ENCODE peak calls at places on chromosomes 13 and 19, in seven cellular contexts. One of them, this sample, is unnamed.

GRCh38 chr13:102580552-102581169 is 16.1 kb upstream of the TPP2 start:
- DNase-seq in Karpas-422: peak
- DNase-seq in tibial artery: no peak
- DNase-seq in IMR-90: peak
- DNase-seq in ovary: no peak
- DNase-seq in effector memory CD4-positive, alpha-beta T cell: peak
- DNase-seq in H9: no peak
- DNase-seq in this sample: peak

GRCh38 chr13:26186995-26187394 is 35.1 kb downstream of the RNF6 start:
- DNase-seq in IMR-90: no peak
- DNase-seq in effector memory CD4-positive, alpha-beta T cell: no peak
- DNase-seq in ovary: no peak
- DNase-seq in H9: peak
- DNase-seq in tibial artery: no peak
- DNase-seq in Karpas-422: no peak
- DNase-seq in this sample: no peak

GRCh38 chr13:68988176-68988575 is 1119.5 kb upstream of the ATXN8OS start:
- DNase-seq in H9: no peak
- DNase-seq in tibial artery: no peak
- DNase-seq in ovary: no peak
- DNase-seq in Karpas-422: no peak
- DNase-seq in effector memory CD4-positive, alpha-beta T cell: no peak
- DNase-seq in IMR-90: no peak
- DNase-seq in this sample: no peak

GRCh38 chr19:8334458-8335342 is 8.4 kb downstream of the KANK3 start:
- DNase-seq in effector memory CD4-positive, alpha-beta T cell: no peak
- DNase-seq in H9: peak
- DNase-seq in Karpas-422: no peak
- DNase-seq in ovary: peak
- DNase-seq in tibial artery: no peak
- DNase-seq in IMR-90: peak
- DNase-seq in this sample: peak

GRCh38 chr13:73074101-73074500 is 15.3 kb downstream of the KLF5 start:
- DNase-seq in tibial artery: no peak
- DNase-seq in H9: no peak
- DNase-seq in Karpas-422: no peak
- DNase-seq in effector memory CD4-positive, alpha-beta T cell: no peak
- DNase-seq in ovary: no peak
- DNase-seq in IMR-90: peak
- DNase-seq in this sample: no peak

GRCh38 chr13:84433024-84433423 is 550.8 kb upstream of the SLITRK1 start:
- DNase-seq in tibial artery: no peak
- DNase-seq in H9: no peak
- DNase-seq in ovary: no peak
- DNase-seq in IMR-90: peak
- DNase-seq in effector memory CD4-positive, alpha-beta T cell: no peak
- DNase-seq in Karpas-422: no peak
- DNase-seq in this sample: no peak

GRCh38 chr13:84279166-84279565 is 396.9 kb upstream of the SLITRK1 start:
- DNase-seq in IMR-90: peak
- DNase-seq in tibial artery: no peak
- DNase-seq in ovary: no peak
- DNase-seq in Karpas-422: no peak
- DNase-seq in effector memory CD4-positive, alpha-beta T cell: no peak
- DNase-seq in H9: no peak
- DNase-seq in this sample: no peak

GRCh38 chr19:50564229-50565105 is 3.8 kb downstream of the LRRC4B start:
- DNase-seq in Karpas-422: no peak
- DNase-seq in tibial artery: no peak
- DNase-seq in H9: no peak
- DNase-seq in IMR-90: no peak
- DNase-seq in ovary: no peak
- DNase-seq in effector memory CD4-positive, alpha-beta T cell: no peak
- DNase-seq in this sample: no peak

GRCh38 chr13:50370303-50370950 is 355.2 kb downstream of the KCNRG start:
- DNase-seq in Karpas-422: peak
- DNase-seq in effector memory CD4-positive, alpha-beta T cell: no peak
- DNase-seq in ovary: no peak
- DNase-seq in IMR-90: no peak
- DNase-seq in H9: no peak
- DNase-seq in tibial artery: no peak
- DNase-seq in this sample: no peak

GRCh38 chr19:28242317-28242927 is 970.5 kb downstream of the UQCRFS1 start:
- DNase-seq in H9: peak
- DNase-seq in IMR-90: no peak
- DNase-seq in ovary: no peak
- DNase-seq in tibial artery: no peak
- DNase-seq in effector memory CD4-positive, alpha-beta T cell: no peak
- DNase-seq in Karpas-422: peak
- DNase-seq in this sample: peak

GRCh38 chr19:10227215-10227971 is 3.7 kb downstream of the S1PR2 start:
- DNase-seq in IMR-90: no peak
- DNase-seq in tibial artery: peak
- DNase-seq in Karpas-422: peak
- DNase-seq in H9: peak
- DNase-seq in effector memory CD4-positive, alpha-beta T cell: no peak
- DNase-seq in ovary: peak
- DNase-seq in this sample: peak

GRCh38 chr19:7986321-7987083 is 18.9 kb downstream of the ELAVL1 start:
- DNase-seq in effector memory CD4-positive, alpha-beta T cell: no peak
- DNase-seq in Karpas-422: no peak
- DNase-seq in ovary: no peak
- DNase-seq in tibial artery: no peak
- DNase-seq in IMR-90: peak
- DNase-seq in H9: no peak
- DNase-seq in this sample: no peak

GRCh38 chr13:103299079-103299478 is 232.9 kb upstream of the SLC10A2 start:
- DNase-seq in tibial artery: no peak
- DNase-seq in effector memory CD4-positive, alpha-beta T cell: no peak
- DNase-seq in H9: peak
- DNase-seq in ovary: no peak
- DNase-seq in Karpas-422: no peak
- DNase-seq in IMR-90: no peak
- DNase-seq in this sample: no peak

GRCh38 chr19:543912-544608 is at the start of gene GZMM:
- DNase-seq in tibial artery: no peak
- DNase-seq in effector memory CD4-positive, alpha-beta T cell: peak
- DNase-seq in IMR-90: no peak
- DNase-seq in H9: peak
- DNase-seq in Karpas-422: peak
- DNase-seq in ovary: no peak
- DNase-seq in this sample: no peak

GRCh38 chr19:510606-511100 is 3.4 kb downstream of the TPGS1 start:
- DNase-seq in ovary: peak
- DNase-seq in Karpas-422: peak
- DNase-seq in IMR-90: peak
- DNase-seq in tibial artery: no peak
- DNase-seq in H9: peak
- DNase-seq in effector memory CD4-positive, alpha-beta T cell: peak
- DNase-seq in this sample: peak

GRCh38 chr19:16371540-16371986 is 46.9 kb downstream of the KLF2 start:
- DNase-seq in H9: no peak
- DNase-seq in IMR-90: no peak
- DNase-seq in tibial artery: no peak
- DNase-seq in effector memory CD4-positive, alpha-beta T cell: peak
- DNase-seq in Karpas-422: no peak
- DNase-seq in ovary: peak
- DNase-seq in this sample: no peak

GRCh38 chr13:45280751-45281634 is 60.0 kb downstream of the TPT1 start:
- DNase-seq in effector memory CD4-positive, alpha-beta T cell: no peak
- DNase-seq in ovary: peak
- DNase-seq in H9: peak
- DNase-seq in IMR-90: peak
- DNase-seq in tibial artery: peak
- DNase-seq in Karpas-422: peak
- DNase-seq in this sample: peak

GRCh38 chr13:43831088-43831487 is 44.3 kb upstream of the ENOX1 start:
- DNase-seq in ovary: no peak
- DNase-seq in IMR-90: peak
- DNase-seq in H9: no peak
- DNase-seq in effector memory CD4-positive, alpha-beta T cell: no peak
- DNase-seq in Karpas-422: no peak
- DNase-seq in tibial artery: no peak
- DNase-seq in this sample: no peak

GRCh38 chr13:19586904-19587634 is 25.7 kb upstream of the TPTE2 start:
- DNase-seq in Karpas-422: peak
- DNase-seq in ovary: no peak
- DNase-seq in IMR-90: peak
- DNase-seq in effector memory CD4-positive, alpha-beta T cell: peak
- DNase-seq in H9: no peak
- DNase-seq in tibial artery: no peak
- DNase-seq in this sample: peak

GRCh38 chr19:6271251-6271650 is 8.5 kb downstream of the MLLT1 start:
- DNase-seq in effector memory CD4-positive, alpha-beta T cell: no peak
- DNase-seq in tibial artery: no peak
- DNase-seq in H9: peak
- DNase-seq in ovary: peak
- DNase-seq in IMR-90: peak
- DNase-seq in Karpas-422: no peak
- DNase-seq in this sample: no peak

GRCh38 chr13:104006625-104007061 is 940.4 kb upstream of the SLC10A2 start:
- DNase-seq in Karpas-422: no peak
- DNase-seq in tibial artery: no peak
- DNase-seq in H9: no peak
- DNase-seq in effector memory CD4-positive, alpha-beta T cell: no peak
- DNase-seq in IMR-90: peak
- DNase-seq in ovary: no peak
- DNase-seq in this sample: peak

GRCh38 chr19:4284176-4284958 is 5.3 kb downstream of the SHD start:
- DNase-seq in effector memory CD4-positive, alpha-beta T cell: no peak
- DNase-seq in IMR-90: no peak
- DNase-seq in H9: peak
- DNase-seq in ovary: no peak
- DNase-seq in Karpas-422: peak
- DNase-seq in tibial artery: no peak
- DNase-seq in this sample: peak

GRCh38 chr13:72696590-72696989 is 30.8 kb downstream of the MZT1 start:
- DNase-seq in tibial artery: no peak
- DNase-seq in effector memory CD4-positive, alpha-beta T cell: no peak
- DNase-seq in H9: no peak
- DNase-seq in IMR-90: peak
- DNase-seq in ovary: no peak
- DNase-seq in Karpas-422: peak
- DNase-seq in this sample: no peak

GRCh38 chr19:49687150-49687549 is 2.2 kb upstream of the ADM5 start:
- DNase-seq in effector memory CD4-positive, alpha-beta T cell: no peak
- DNase-seq in Karpas-422: no peak
- DNase-seq in tibial artery: no peak
- DNase-seq in H9: no peak
- DNase-seq in ovary: no peak
- DNase-seq in IMR-90: no peak
- DNase-seq in this sample: no peak

GRCh38 chr19:37136118-37136517 is 36.4 kb downstream of the ZNF585A start:
- DNase-seq in IMR-90: no peak
- DNase-seq in ovary: no peak
- DNase-seq in H9: no peak
- DNase-seq in tibial artery: no peak
- DNase-seq in effector memory CD4-positive, alpha-beta T cell: no peak
- DNase-seq in Karpas-422: no peak
- DNase-seq in this sample: no peak

GRCh38 chr19:17560205-17560595 is 4.8 kb downstream of the COLGALT1 start:
- DNase-seq in Karpas-422: no peak
- DNase-seq in tibial artery: no peak
- DNase-seq in effector memory CD4-positive, alpha-beta T cell: no peak
- DNase-seq in ovary: no peak
- DNase-seq in H9: no peak
- DNase-seq in IMR-90: peak
- DNase-seq in this sample: no peak

GRCh38 chr19:13920940-13921744 is 15.1 kb downstream of the CC2D1A start:
- DNase-seq in effector memory CD4-positive, alpha-beta T cell: no peak
- DNase-seq in Karpas-422: peak
- DNase-seq in IMR-90: peak
- DNase-seq in ovary: no peak
- DNase-seq in tibial artery: no peak
- DNase-seq in H9: peak
- DNase-seq in this sample: peak

GRCh38 chr13:32838985-32839384 is 177.2 kb upstream of the KL start:
- DNase-seq in IMR-90: peak
- DNase-seq in H9: no peak
- DNase-seq in effector memory CD4-positive, alpha-beta T cell: no peak
- DNase-seq in tibial artery: no peak
- DNase-seq in ovary: no peak
- DNase-seq in Karpas-422: no peak
- DNase-seq in this sample: peak

DNA sequence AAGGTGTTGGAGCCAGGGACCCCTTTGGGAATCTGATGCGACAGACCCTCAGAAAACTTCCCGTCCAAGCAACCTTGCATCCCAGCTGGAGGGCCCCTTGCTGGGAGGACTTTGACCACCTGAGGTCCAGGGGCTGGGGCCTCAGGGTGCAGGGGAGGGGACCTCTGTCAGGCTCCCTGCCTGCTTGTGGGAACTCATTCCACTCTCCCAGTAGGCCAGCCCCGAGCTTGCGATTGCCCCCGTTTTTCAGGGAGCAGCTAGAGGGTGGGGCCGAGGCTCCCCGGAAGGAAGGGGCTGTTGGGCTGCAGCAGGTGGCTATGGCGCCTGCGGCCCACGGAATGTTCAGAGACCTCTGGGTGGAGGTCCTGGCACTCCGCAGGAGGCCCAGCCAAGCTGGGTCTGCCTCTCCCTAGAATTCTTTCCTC is 2.8 kb downstream of the GNA11 start:
- DNase-seq in tibial artery: no peak
- DNase-seq in ovary: no peak
- DNase-seq in effector memory CD4-positive, alpha-beta T cell: no peak
- DNase-seq in Karpas-422: no peak
- DNase-seq in IMR-90: no peak
- DNase-seq in H9: no peak
- DNase-seq in this sample: no peak
- H3K27ac ChIP-seq in tibial artery: peak
- H3K27ac ChIP-seq in ovary: peak
- H3K27ac ChIP-seq in effector memory CD4-positive, alpha-beta T cell: no peak
- H3K27ac ChIP-seq in Karpas-422: no peak
- H3K27ac ChIP-seq in IMR-90: no peak
- H3K27ac ChIP-seq in H9: no peak
- H3K27ac ChIP-seq in this sample: no peak

GRCh38 chr19:39140594-39140993 is 15.0 kb downstream of the PAK4 start:
- DNase-seq in ovary: no peak
- DNase-seq in H9: no peak
- DNase-seq in Karpas-422: no peak
- DNase-seq in tibial artery: no peak
- DNase-seq in effector memory CD4-positive, alpha-beta T cell: no peak
- DNase-seq in IMR-90: no peak
- DNase-seq in this sample: no peak
- H3K27ac ChIP-seq in ovary: peak
- H3K27ac ChIP-seq in H9: no peak
- H3K27ac ChIP-seq in Karpas-422: no peak
- H3K27ac ChIP-seq in tibial artery: no peak
- H3K27ac ChIP-seq in effector memory CD4-positive, alpha-beta T cell: no peak
- H3K27ac ChIP-seq in IMR-90: no peak
- H3K27ac ChIP-seq in this sample: no peak

GRCh38 chr13:39600766-39601165 is 2.2 kb downstream of the LHFPL6 start:
- DNase-seq in effector memory CD4-positive, alpha-beta T cell: no peak
- DNase-seq in IMR-90: no peak
- DNase-seq in Karpas-422: no peak
- DNase-seq in ovary: no peak
- DNase-seq in H9: peak
- DNase-seq in tibial artery: peak
- DNase-seq in this sample: no peak
- H3K27ac ChIP-seq in effector memory CD4-positive, alpha-beta T cell: no peak
- H3K27ac ChIP-seq in IMR-90: peak
- H3K27ac ChIP-seq in Karpas-422: no peak
- H3K27ac ChIP-seq in ovary: no peak
- H3K27ac ChIP-seq in H9: no peak
- H3K27ac ChIP-seq in tibial artery: peak
- H3K27ac ChIP-seq in this sample: no peak

GRCh38 chr19:2047076-2047448 is 4.0 kb downstream of the MKNK2 start:
- DNase-seq in ovary: no peak
- DNase-seq in H9: no peak
- DNase-seq in IMR-90: no peak
- DNase-seq in tibial artery: no peak
- DNase-seq in Karpas-422: no peak
- DNase-seq in effector memory CD4-positive, alpha-beta T cell: no peak
- DNase-seq in this sample: no peak
- H3K27ac ChIP-seq in ovary: no peak
- H3K27ac ChIP-seq in H9: no peak
- H3K27ac ChIP-seq in IMR-90: no peak
- H3K27ac ChIP-seq in tibial artery: peak
- H3K27ac ChIP-seq in Karpas-422: peak
- H3K27ac ChIP-seq in effector memory CD4-positive, alpha-beta T cell: peak
- H3K27ac ChIP-seq in this sample: no peak